ENCODE peak calls at places on chromosomes 2 and 18, in four cellular contexts. R, O, W and L are unnamed samples.

GRCh38 chr2:200380833-200381542 is 74.5 kb downstream of the SPATS2L start:
- DNase-seq in R (no peak), O (peak), W (peak), L (no peak)

GRCh38 chr2:118732432-118732831 is 115.0 kb downstream of the EN1 start:
- DNase-seq in R (no peak), O (no peak), W (no peak), L (no peak)

GRCh38 chr2:6487805-6488204 is 377.9 kb downstream of the CMPK2 start:
- DNase-seq in R (no peak), O (no peak), W (no peak), L (no peak)

GRCh38 chr2:239811001-239811798 is 213.9 kb downstream of the NDUFA10 start:
- DNase-seq in R (no peak), O (no peak), W (no peak), L (no peak)

GRCh38 chr2:70726947-70727725 is 40.9 kb downstream of the ADD2 start:
- DNase-seq in R (no peak), O (peak), W (no peak), L (no peak)

GRCh38 chr18:62566199-62566598 is 43.4 kb downstream of the ZCCHC2 start:
- DNase-seq in R (peak), O (peak), W (peak), L (no peak)

GRCh38 chr2:8059794-8060193 is 622.1 kb upstream of the ID2 start:
- DNase-seq in R (no peak), O (no peak), W (no peak), L (no peak)

GRCh38 chr18:54358495-54358793 is 738 bp downstream of the C18orf54 start:
- DNase-seq in R (no peak), O (peak), W (peak), L (no peak)

GRCh38 chr2:66489433-66489832 is 54.5 kb downstream of the MEIS1 start:
- DNase-seq in R (no peak), O (no peak), W (no peak), L (no peak)

GRCh38 chr2:37326285-37326684 is 1.7 kb upstream of the PRKD3 start:
- DNase-seq in R (peak), O (peak), W (no peak), L (no peak)

GRCh38 chr18:31596081-31596872 is 4.6 kb downstream of the TTR start:
- DNase-seq in R (peak), O (no peak), W (no peak), L (no peak)

GRCh38 chr18:77650799-77651385 is 401.2 kb downstream of the GALR1 start:
- DNase-seq in R (peak), O (no peak), W (peak), L (no peak)

DNA sequence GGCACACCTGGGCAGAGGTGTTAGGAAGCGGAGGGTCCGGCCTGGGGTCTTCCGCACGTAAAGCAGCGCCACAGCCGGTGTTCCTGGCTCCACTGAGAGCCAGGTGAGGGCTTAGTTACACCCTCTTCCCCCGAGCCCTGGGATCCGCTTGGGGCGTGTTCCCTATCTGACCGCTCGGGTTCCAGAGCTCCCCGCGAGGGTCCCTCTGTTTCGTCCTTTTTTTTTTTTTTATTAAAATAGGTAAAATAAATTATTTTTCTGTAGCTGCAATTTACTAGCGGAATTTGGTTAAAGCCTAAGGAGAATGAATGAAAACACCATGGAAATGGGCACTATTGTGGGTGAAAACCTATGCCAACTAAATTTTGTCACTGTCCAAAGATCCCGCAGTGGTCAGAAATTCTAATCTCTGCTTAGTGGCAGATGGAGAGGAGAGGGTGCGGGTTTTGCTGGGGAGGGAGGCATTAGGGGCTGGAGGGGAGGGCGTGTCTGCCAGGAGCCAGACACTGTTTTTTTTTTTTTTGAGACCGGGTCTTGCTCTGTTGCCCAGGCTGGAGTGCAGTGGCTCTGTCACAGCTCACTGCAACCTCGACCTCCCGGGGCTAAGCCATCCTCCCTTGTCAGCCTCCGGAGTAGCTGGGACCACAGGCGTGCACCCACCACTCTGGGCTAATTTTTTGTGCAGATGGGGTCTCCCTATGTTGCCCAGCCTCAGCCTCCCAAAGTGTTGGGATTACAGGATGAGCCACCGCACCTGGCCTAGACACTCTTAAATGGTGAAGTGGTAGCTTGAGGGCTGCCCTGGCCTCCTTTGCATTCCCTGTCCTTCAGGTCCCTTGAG is 834 bp downstream of the PDCL3 start:
- DNase-seq in R (no peak), O (no peak), W (peak), L (no peak)
- TF ChIP-seq ELK1 in R (no peak), O (no peak), W (no peak), L (no peak)

GRCh38 chr2:12702661-12703121 is 14.0 kb upstream of the TRIB2 start:
- DNase-seq in R (no peak), O (peak), W (no peak), L (no peak)
- TF ChIP-seq USF2 in R (no peak), O (no peak), W (no peak), L (no peak)

DNA sequence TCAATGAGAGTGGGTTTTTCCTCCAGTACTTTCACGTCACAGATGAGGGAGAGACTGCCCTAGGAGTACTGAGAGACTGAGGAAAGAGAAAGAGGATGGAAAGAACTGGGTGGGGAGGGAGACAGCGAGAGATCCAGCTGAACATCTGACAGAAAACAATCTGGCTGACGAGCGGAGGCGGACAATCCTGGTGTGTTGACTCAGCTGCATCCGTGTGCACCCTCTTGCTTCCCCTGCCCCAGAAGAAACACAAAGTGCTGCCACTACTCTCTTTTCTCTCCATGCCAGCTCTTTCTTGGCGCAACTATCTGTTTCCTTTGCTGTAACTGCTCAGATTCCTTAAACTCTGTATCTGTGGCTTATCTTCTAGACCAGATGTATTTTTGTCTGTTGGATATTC is 7.5 kb downstream of the RAPGEF4 start:
- DNase-seq in R (no peak), O (no peak), W (no peak), L (no peak)
- TF ChIP-seq ELK1 in R (no peak), O (no peak), W (no peak), L (no peak)

DNA sequence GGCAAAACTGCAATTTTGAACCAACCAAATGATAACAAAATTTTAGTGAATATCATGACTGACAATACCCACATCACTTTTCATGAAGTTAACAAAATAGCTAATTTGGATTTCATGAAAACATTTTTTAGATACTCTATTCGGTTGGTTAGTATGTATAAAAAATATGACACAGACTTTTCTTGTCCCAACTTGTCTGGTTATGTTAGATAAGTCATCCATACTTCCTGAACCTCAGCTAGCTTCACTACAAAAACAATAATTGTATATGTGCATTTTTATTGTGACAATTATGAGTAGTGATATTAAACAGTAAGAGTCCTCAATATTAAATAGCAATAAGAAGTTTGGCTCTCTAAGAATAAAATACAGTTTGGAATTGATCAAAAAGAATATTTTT is 408.1 kb upstream of the DSEL start:
- DNase-seq in R (no peak), O (no peak), W (no peak), L (no peak)
- TF ChIP-seq USF2 in R (no peak), O (no peak), W (no peak), L (no peak)